ENCODE peak calls at places on chromosomes 4 and X, in six cellular contexts. One of them, this sample, is unnamed.

GRCh38 chr4:114108869-114109268 is 129.4 kb upstream of the ARSJ start:
- DNase-seq in HepG2: peak; percentile 0
- DNase-seq in stomach: no peak
- DNase-seq in A549: no peak
- DNase-seq in suprapubic skin: no peak
- DNase-seq in K562: no peak
- DNase-seq in this sample: no peak

GRCh38 chr4:185469539-185470154 is 1.9 kb downstream of the CCDC110 start:
- DNase-seq in HepG2: no peak
- DNase-seq in stomach: no peak
- DNase-seq in A549: no peak
- DNase-seq in suprapubic skin: no peak
- DNase-seq in K562: no peak
- DNase-seq in this sample: no peak

GRCh38 chr4:111806331-111806730 is 338.9 kb upstream of the FAM241A start:
- DNase-seq in HepG2: peak; percentile 21
- DNase-seq in stomach: no peak
- DNase-seq in A549: peak; percentile 16
- DNase-seq in suprapubic skin: no peak
- DNase-seq in K562: no peak
- DNase-seq in this sample: no peak

GRCh38 chr4:4784379-4784778 is 75.1 kb upstream of the MSX1 start:
- DNase-seq in HepG2: no peak
- DNase-seq in stomach: no peak
- DNase-seq in A549: no peak
- DNase-seq in suprapubic skin: no peak
- DNase-seq in K562: no peak
- DNase-seq in this sample: no peak

GRCh38 chrX:386239-386767 is 404 bp downstream of the PPP2R3B start:
- DNase-seq in HepG2: no peak
- DNase-seq in stomach: no peak
- DNase-seq in A549: no peak
- DNase-seq in suprapubic skin: no peak
- DNase-seq in K562: no peak
- DNase-seq in this sample: no peak

GRCh38 chr4:185318679-185319078 is 77.0 kb downstream of the LRP2BP start:
- DNase-seq in HepG2: peak; percentile 81
- DNase-seq in stomach: no peak
- DNase-seq in A549: no peak
- DNase-seq in suprapubic skin: no peak
- DNase-seq in K562: peak; percentile 45
- DNase-seq in this sample: no peak

GRCh38 chr4:118037955-118038354 is 3.7 kb downstream of the NDST3 start:
- DNase-seq in HepG2: no peak
- DNase-seq in stomach: no peak
- DNase-seq in A549: no peak
- DNase-seq in suprapubic skin: no peak
- DNase-seq in K562: no peak
- DNase-seq in this sample: no peak

GRCh38 chr4:177235026-177235425 is 74.6 kb upstream of the NEIL3 start:
- DNase-seq in HepG2: no peak
- DNase-seq in stomach: no peak
- DNase-seq in A549: no peak
- DNase-seq in suprapubic skin: no peak
- DNase-seq in K562: no peak
- DNase-seq in this sample: no peak

GRCh38 chrX:45749375-45749774 is 548.7 kb upstream of the DIPK2B start:
- DNase-seq in HepG2: no peak
- DNase-seq in stomach: no peak
- DNase-seq in A549: no peak
- DNase-seq in suprapubic skin: no peak
- DNase-seq in K562: no peak
- DNase-seq in this sample: no peak

GRCh38 chr4:110020681-110021443 is 108.2 kb downstream of the EGF start:
- DNase-seq in HepG2: no peak
- DNase-seq in stomach: no peak
- DNase-seq in A549: no peak
- DNase-seq in suprapubic skin: no peak
- DNase-seq in K562: no peak
- DNase-seq in this sample: no peak

GRCh38 chrX:23524467-23524866 is 142.8 kb upstream of the PRDX4 start:
- DNase-seq in HepG2: no peak
- DNase-seq in stomach: no peak
- DNase-seq in A549: no peak
- DNase-seq in suprapubic skin: no peak
- DNase-seq in K562: no peak
- DNase-seq in this sample: no peak

GRCh38 chr4:76898385-76898692 is 395 bp upstream of the SOWAHB start:
- DNase-seq in HepG2: no peak
- DNase-seq in stomach: no peak
- DNase-seq in A549: no peak
- DNase-seq in suprapubic skin: no peak
- DNase-seq in K562: no peak
- DNase-seq in this sample: no peak

GRCh38 chr4:76895619-76896018 is 2.3 kb downstream of the SOWAHB start:
- DNase-seq in HepG2: peak; percentile 27
- DNase-seq in stomach: no peak
- DNase-seq in A549: no peak
- DNase-seq in suprapubic skin: no peak
- DNase-seq in K562: no peak
- DNase-seq in this sample: no peak

GRCh38 chr4:76896048-76896447 is 1.9 kb downstream of the SOWAHB start:
- DNase-seq in HepG2: no peak
- DNase-seq in stomach: no peak
- DNase-seq in A549: no peak
- DNase-seq in suprapubic skin: no peak
- DNase-seq in K562: no peak
- DNase-seq in this sample: no peak

GRCh38 chr4:76897522-76898384 is at the start of gene SOWAHB:
- DNase-seq in HepG2: peak; percentile 40
- DNase-seq in stomach: peak; percentile 93
- DNase-seq in A549: peak; percentile 10
- DNase-seq in suprapubic skin: peak; percentile 79
- DNase-seq in K562: no peak
- DNase-seq in this sample: no peak

DNA sequence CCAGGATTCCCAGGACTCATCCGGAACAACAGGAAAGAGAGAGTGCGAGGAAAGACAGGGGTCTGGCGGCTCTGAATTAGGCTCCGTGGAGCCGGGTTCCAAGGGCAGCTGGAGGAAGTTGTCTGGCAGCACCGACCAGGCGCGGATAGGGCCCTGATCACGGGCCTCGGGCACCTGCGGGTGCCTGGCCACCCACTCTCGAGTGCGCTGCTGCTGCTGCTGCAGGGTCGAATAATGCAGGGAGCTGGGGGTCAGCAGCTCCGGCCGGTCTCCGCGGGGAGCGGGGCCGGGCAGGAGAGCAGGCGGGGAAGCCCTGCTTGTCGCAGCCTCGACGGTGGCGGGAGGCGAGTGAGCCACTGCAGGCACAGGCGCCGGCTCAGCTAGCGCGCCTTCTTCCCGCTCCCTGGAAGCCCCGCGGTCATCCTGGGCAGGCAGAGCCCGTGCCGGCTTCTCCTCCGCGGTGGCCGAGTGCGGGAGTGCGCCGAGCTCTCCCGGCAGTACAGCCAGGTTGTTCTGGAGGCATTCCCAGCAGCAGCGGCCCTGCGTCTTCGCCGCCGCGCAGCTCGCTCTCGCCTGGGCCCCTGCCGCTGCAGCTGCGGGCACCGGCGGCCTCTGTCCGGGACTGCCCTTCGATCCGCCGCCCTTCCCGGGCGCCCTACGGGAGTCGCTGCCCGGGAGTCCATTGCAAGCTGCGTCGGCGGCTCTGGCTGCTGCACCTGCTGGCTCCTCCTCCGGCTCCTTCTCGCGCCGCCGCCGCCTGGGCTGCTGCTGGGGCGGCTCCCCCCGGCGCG is 1.0 kb downstream of the SOWAHB start:
- DNase-seq in HepG2: no peak
- DNase-seq in stomach: peak; percentile 70
- DNase-seq in A549: peak; percentile 19
- DNase-seq in suprapubic skin: no peak
- DNase-seq in K562: no peak
- DNase-seq in this sample: no peak
- H3K4me3 ChIP-seq in HepG2: peak overlapping the region; percentile 64
- H3K4me3 ChIP-seq in stomach: peak overlapping the region; percentile 64
- H3K4me3 ChIP-seq in A549: peak overlapping the region; percentile 61
- H3K4me3 ChIP-seq in suprapubic skin: peak overlapping the region; percentile 62
- H3K4me3 ChIP-seq in K562: no peak overlapping the region
- H3K4me3 ChIP-seq in this sample: peak overlapping the region; percentile 43

GRCh38 chr4:39626913-39627312 is 11.8 kb downstream of the SMIM14 start:
- DNase-seq in HepG2: no peak
- DNase-seq in stomach: no peak
- DNase-seq in A549: no peak
- DNase-seq in suprapubic skin: no peak
- DNase-seq in K562: no peak
- DNase-seq in this sample: no peak
- TF ChIP-seq POLR2A in HepG2: no peak
- TF ChIP-seq POLR2A in stomach: no peak
- TF ChIP-seq POLR2A in A549: no peak
- TF ChIP-seq POLR2A in suprapubic skin: no peak
- TF ChIP-seq POLR2A in K562: no peak
- TF ChIP-seq POLR2A in this sample: no peak

GRCh38 chrX:123755107-123755506 is 22.3 kb upstream of the THOC2 start:
- DNase-seq in HepG2: no peak
- DNase-seq in stomach: no peak
- DNase-seq in A549: no peak
- DNase-seq in suprapubic skin: no peak
- DNase-seq in K562: no peak
- DNase-seq in this sample: no peak

GRCh38 chrX:123745511-123745910 is 12.7 kb upstream of the THOC2 start:
- DNase-seq in HepG2: no peak
- DNase-seq in stomach: no peak
- DNase-seq in A549: no peak
- DNase-seq in suprapubic skin: no peak
- DNase-seq in K562: no peak
- DNase-seq in this sample: no peak

GRCh38 chrX:123753656-123754350 is 21.0 kb upstream of the THOC2 start:
- DNase-seq in HepG2: no peak
- DNase-seq in stomach: no peak
- DNase-seq in A549: no peak
- DNase-seq in suprapubic skin: no peak
- DNase-seq in K562: no peak
- DNase-seq in this sample: no peak

GRCh38 chrX:123749643-123750042 is 16.8 kb upstream of the THOC2 start:
- DNase-seq in HepG2: no peak
- DNase-seq in stomach: no peak
- DNase-seq in A549: no peak
- DNase-seq in suprapubic skin: no peak
- DNase-seq in K562: no peak
- DNase-seq in this sample: no peak
- TF ChIP-seq EP300 in HepG2: no peak
- TF ChIP-seq EP300 in stomach: no peak
- TF ChIP-seq EP300 in A549: no peak
- TF ChIP-seq EP300 in suprapubic skin: peak; percentile 84
- TF ChIP-seq EP300 in K562: no peak
- TF ChIP-seq EP300 in this sample: no peak

GRCh38 chr4:51859476-51860032 is 16.6 kb downstream of the DCUN1D4 start:
- DNase-seq in HepG2: no peak
- DNase-seq in stomach: no peak
- DNase-seq in A549: no peak
- DNase-seq in suprapubic skin: no peak
- DNase-seq in K562: no peak
- DNase-seq in this sample: no peak
- H3K4me3 ChIP-seq in HepG2: no peak overlapping the region
- H3K4me3 ChIP-seq in stomach: no peak overlapping the region
- H3K4me3 ChIP-seq in A549: no peak overlapping the region
- H3K4me3 ChIP-seq in suprapubic skin: no peak overlapping the region
- H3K4me3 ChIP-seq in K562: no peak overlapping the region
- H3K4me3 ChIP-seq in this sample: no peak overlapping the region

GRCh38 chr4:150078041-150078995 is at the start of gene DCLK2:
- DNase-seq in HepG2: no peak
- DNase-seq in stomach: peak; percentile 55
- DNase-seq in A549: peak; percentile 55
- DNase-seq in suprapubic skin: peak; percentile 82
- DNase-seq in K562: peak; percentile 22
- DNase-seq in this sample: peak; percentile 17
- TF ChIP-seq POLR2A in HepG2: no peak
- TF ChIP-seq POLR2A in stomach: no peak
- TF ChIP-seq POLR2A in A549: peak; percentile 41
- TF ChIP-seq POLR2A in suprapubic skin: no peak
- TF ChIP-seq POLR2A in K562: no peak
- TF ChIP-seq POLR2A in this sample: peak; percentile 33

GRCh38 chr4:122156819-122157218 is 4.7 kb downstream of the BLTP1 start:
- DNase-seq in HepG2: no peak
- DNase-seq in stomach: no peak
- DNase-seq in A549: no peak
- DNase-seq in suprapubic skin: no peak
- DNase-seq in K562: no peak
- DNase-seq in this sample: no peak

GRCh38 chr4:122146652-122147051 is 5.5 kb upstream of the BLTP1 start:
- DNase-seq in HepG2: no peak
- DNase-seq in stomach: no peak
- DNase-seq in A549: no peak
- DNase-seq in suprapubic skin: no peak
- DNase-seq in K562: no peak
- DNase-seq in this sample: no peak

GRCh38 chr4:122152699-122153328 is 683 bp downstream of the BLTP1 start:
- DNase-seq in HepG2: peak; percentile 9
- DNase-seq in stomach: peak; percentile 38
- DNase-seq in A549: peak; percentile 13
- DNase-seq in suprapubic skin: peak; percentile 80
- DNase-seq in K562: peak; percentile 26
- DNase-seq in this sample: no peak

GRCh38 chr4:122150896-122151295 is 1.2 kb upstream of the BLTP1 start:
- DNase-seq in HepG2: no peak
- DNase-seq in stomach: no peak
- DNase-seq in A549: no peak
- DNase-seq in suprapubic skin: no peak
- DNase-seq in K562: no peak
- DNase-seq in this sample: no peak

GRCh38 chr4:122151982-122152698 is at the start of gene BLTP1:
- DNase-seq in HepG2: peak; percentile 75
- DNase-seq in stomach: peak; percentile 90
- DNase-seq in A549: peak; percentile 60
- DNase-seq in suprapubic skin: peak; percentile 95
- DNase-seq in K562: peak; percentile 93
- DNase-seq in this sample: peak; percentile 73
- TF ChIP-seq EP300 in HepG2: no peak
- TF ChIP-seq EP300 in stomach: no peak
- TF ChIP-seq EP300 in A549: no peak
- TF ChIP-seq EP300 in suprapubic skin: no peak
- TF ChIP-seq EP300 in K562: no peak
- TF ChIP-seq EP300 in this sample: peak; percentile 61

GRCh38 chr4:100188829-100189228 is 1.4 kb downstream of the DDIT4L start:
- DNase-seq in HepG2: no peak
- DNase-seq in stomach: no peak
- DNase-seq in A549: no peak
- DNase-seq in suprapubic skin: no peak
- DNase-seq in K562: no peak
- DNase-seq in this sample: no peak
- H3K4me3 ChIP-seq in HepG2: no peak overlapping the region
- H3K4me3 ChIP-seq in stomach: no peak overlapping the region
- H3K4me3 ChIP-seq in A549: no peak overlapping the region
- H3K4me3 ChIP-seq in suprapubic skin: peak overlapping the region; percentile 58
- H3K4me3 ChIP-seq in K562: no peak overlapping the region
- H3K4me3 ChIP-seq in this sample: no peak overlapping the region